ENCODE peak calls at places on chromosomes 6 and 20, in four cellular contexts. A, F, V and K are unnamed samples.
A peak's percentile ranks its signal among the peaks of the same experiment; 100 is the strongest.

GRCh38 chr6:150741633-150742200 is 123.8 kb upstream of the MTHFD1L start:
- DNase-seq in F (peak; percentile 65), V (peak; percentile 31), A (no peak), K (peak; percentile 64)

GRCh38 chr20:62876826-62877728 is 15.5 kb upstream of the TCFL5 start:
- DNase-seq in V (peak; percentile 85), F (no peak), A (peak; percentile 82), K (peak; percentile 71)

GRCh38 chr20:46215913-46216707 is 92.2 kb downstream of the CDH22 start:
- DNase-seq in F (peak; percentile 72), A (peak; percentile 39), V (peak; percentile 49), K (peak; percentile 92)

GRCh38 chr6:109008061-109008460 is 86.6 kb downstream of the SESN1 start:
- DNase-seq in V (no peak), F (no peak), A (no peak), K (no peak)

GRCh38 chr20:56504373-56505005 is 20.1 kb upstream of the FAM209A start:
- DNase-seq in A (no peak), F (peak; percentile 6), V (peak; percentile 6), K (peak; percentile 80)

GRCh38 chr6:85975957-85976356 is 333.3 kb upstream of the SYNCRIP start:
- DNase-seq in A (no peak), V (no peak), F (no peak), K (no peak)

GRCh38 chr20:63579017-63579705 is 5.1 kb upstream of the HELZ2 start:
- DNase-seq in V (no peak), A (no peak), F (no peak), K (no peak)

GRCh38 chr20:14334306-14334930 is 3.0 kb downstream of the FLRT3 start:
- DNase-seq in V (peak; percentile 30), F (peak; percentile 34), A (no peak), K (peak; percentile 15)

GRCh38 chr6:48110436-48111142 is 408 bp downstream of the PTCHD4 start:
- DNase-seq in F (no peak), A (no peak), V (no peak), K (no peak)

DNA sequence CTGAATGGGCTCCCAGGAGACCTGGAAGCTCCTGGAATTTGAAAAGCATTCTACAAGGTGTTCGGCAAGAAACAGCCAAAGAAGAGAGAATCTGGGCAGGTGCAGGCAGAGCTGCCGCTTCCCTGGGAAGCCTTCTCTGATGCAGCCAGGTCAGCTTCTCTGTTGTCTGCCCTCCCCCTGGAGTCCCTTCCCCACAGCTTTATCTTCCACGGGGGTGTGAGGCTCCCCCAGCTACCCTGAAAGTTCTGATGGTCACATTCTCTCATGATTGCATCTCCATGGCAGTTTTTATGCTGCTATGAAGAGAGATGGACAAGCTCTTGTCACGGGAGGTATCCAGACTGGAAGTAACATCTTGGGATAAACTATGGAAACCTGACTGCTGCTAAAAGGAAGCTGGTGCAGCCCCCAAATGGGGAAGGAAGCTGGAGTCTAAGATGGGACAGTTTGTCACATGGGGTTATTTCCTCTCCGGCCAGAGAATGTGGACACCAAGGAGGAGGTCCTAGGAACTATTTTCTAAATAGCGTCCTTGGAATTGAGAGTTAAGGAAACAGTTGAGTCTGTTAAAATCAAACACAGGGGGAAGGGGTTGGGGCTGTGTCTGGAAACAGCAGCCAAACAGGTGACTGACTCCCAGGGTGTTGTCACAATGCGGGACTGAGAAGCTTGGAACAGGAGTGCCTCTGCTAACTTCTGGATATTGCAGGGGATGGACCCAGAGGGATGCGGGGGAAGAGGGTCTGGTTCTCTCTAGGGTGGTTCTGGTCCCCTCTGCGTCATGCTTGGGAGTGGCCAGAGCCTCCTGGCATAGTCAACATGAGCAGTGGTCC is 91.1 kb downstream of the ASXL1 start:
- DNase-seq in V (no peak), F (no peak), A (no peak), K (no peak)
- H3K36me3 ChIP-seq in V (peaks cover 30% of the 10 kb centered on the region), F (no peaks in the 10 kb centered on the region), A (peaks cover 10% of the 10 kb centered on the region), K (peaks cover 52% of the 10 kb centered on the region)

DNA sequence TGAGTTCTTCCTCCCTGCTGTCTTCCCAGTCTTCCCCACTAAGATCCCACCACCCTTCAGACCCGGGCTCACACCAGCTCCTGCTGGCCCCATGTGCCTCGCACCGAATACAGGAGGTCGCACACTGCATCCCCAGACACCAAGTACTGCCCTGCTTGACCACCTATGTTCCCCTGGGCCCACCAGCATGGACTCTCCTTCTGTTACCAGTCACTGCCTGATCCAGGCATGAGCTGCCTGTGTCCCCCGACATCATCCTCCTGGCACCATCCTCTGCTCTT is 285.3 kb upstream of the TAB2 start:
- DNase-seq in F (no peak), A (no peak), V (no peak), K (no peak)
- H3K4me3 ChIP-seq in F (no peak overlapping the region), A (no peak overlapping the region), V (no peak overlapping the region), K (no peak overlapping the region)

DNA sequence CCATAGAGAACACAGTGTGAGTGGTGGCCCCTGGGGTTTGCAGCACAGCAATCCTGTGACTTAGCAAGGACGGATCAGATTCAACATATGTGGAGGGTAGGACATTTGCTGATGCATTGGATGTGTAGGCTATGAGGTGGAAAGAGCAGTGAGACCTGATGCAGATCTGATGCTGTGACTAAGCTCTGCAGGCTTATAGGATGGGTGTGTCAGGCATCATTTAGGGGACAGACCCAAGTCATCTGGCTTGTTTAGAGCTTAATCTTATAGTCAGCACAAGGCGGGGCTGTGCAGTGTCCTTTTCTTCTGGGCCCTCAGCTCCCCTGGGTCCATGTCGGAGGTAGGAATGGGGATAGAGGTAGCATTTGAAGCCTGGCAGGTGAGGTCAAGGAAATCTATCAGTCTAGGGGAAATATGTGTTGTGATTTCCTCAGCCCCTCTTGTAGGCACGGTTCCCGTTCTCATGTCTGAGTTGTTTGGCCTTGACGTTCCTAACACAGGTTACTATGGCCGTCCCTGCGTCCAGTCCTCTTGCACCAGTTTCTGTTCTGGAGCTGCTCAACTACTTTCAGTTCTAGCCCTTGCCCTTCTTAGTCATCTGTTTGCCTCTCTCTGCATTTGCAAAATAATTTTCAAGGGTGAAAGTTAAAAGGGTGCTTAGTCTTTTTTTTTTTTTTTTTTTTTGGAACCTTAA is 15.6 kb upstream of the MAPRE1 start:
- DNase-seq in V (no peak), A (no peak), F (no peak), K (no peak)
- H3K27me3 ChIP-seq in V (no peaks in the 10 kb centered on the region), A (no peaks in the 10 kb centered on the region), F (no peaks in the 10 kb centered on the region), K (no peaks in the 10 kb centered on the region)

DNA sequence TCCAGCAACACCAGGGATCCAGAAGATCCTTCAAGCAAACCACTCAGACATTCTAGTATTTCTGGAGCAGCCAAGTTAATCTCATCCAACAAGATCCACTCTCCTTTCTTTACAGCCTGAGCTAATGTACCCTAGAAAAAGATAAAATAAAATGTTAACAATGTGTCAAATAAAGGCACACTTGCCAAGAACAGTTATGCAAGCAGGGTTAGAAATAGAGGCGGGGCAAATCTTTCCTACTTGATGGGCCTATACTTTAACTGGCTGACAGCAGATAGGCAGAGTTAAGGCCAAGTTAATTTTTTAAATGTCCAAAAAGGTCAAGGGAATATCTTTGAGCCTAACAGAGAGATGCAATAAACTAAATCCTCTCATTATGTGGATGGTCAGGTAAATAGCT is 60.8 kb downstream of the MDN1 start:
- DNase-seq in A (no peak), F (no peak), V (peak; percentile 52), K (no peak)
- H3K36me3 ChIP-seq in A (peaks cover 84% of the 10 kb centered on the region), F (peaks cover 65% of the 10 kb centered on the region), V (peaks cover 44% of the 10 kb centered on the region), K (peaks cover 32% of the 10 kb centered on the region)

DNA sequence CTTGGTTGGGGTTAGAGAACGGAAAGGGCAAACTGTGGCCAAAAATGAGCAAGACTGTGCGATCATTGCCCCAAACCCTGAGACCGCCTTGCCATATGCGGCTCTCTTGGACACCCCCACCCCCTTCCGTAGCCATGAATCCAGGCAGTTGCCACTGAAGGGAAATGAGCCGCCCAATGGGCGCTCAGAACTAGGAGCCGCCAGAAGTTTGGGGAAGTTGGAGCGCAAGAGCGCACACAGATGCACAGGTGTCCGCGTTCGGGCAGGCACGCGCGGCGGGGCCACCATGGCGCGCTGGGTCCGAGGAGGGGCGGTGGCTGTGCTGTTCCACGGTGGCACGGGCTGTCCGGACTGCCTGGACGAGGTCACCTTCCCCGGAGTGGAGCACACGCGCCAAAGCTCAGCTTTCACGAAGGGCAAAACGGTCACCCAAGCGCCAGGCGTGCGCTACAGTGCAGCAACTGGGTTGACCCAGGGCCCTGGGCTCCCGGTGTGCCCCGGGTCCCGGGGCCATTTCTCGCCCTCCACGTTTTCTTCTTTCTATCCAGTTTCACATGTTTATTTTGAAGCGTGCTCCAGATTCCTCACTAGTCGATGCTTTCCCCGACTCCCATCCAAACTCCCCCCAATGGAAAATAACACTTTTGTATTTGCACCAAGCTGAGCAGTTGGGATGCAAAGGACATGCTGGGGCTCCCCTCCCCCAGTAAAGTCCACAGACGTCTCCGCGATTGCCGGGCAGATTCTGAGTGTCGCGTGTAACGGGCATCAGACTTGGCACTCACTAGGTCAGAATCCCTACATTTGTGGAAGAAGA is 903 bp upstream of the PDE10A start:
- DNase-seq in F (no peak), A (no peak), V (no peak), K (peak; percentile 72)
- H3K4me3 ChIP-seq in F (peak overlapping the region; percentile 45), A (peak overlapping the region; percentile 71), V (peak overlapping the region; percentile 70), K (peak overlapping the region; percentile 51)

GRCh38 chr6:92945799-92946198 is 473.6 kb downstream of the EPHA7 start:
- DNase-seq in F (no peak), A (no peak), V (peak; percentile 3), K (no peak)

DNA sequence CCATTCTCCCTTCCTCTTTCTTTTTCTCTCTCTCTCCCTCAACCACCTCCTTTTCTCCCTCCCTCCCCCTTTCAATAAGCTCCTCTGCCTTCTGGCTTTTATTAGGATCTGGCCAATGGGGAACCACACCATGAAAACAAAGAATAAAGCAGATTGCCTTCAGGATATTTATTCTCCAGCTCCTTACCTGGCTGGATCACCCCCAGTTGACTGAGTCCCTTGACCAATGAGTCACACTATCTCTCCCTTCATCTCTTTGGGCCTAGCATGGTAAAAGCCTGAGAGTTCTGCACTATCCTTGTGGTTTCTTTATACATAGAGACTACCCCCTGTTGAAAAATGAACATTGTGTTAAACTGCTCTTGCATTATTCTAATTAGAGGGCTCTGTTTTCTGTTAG is 476.8 kb downstream of the EPHA7 start:
- DNase-seq in A (no peak), V (no peak), F (no peak), K (no peak)
- H3K27me3 ChIP-seq in A (no peaks in the 10 kb centered on the region), V (no peaks in the 10 kb centered on the region), F (no peaks in the 10 kb centered on the region), K (no peaks in the 10 kb centered on the region)

GRCh38 chr6:100296810-100297544 is 167.7 kb downstream of the SIM1 start:
- DNase-seq in A (no peak), V (peak; percentile 79), F (no peak), K (no peak)
- H3K36me3 ChIP-seq in A (no peaks in the 10 kb centered on the region), V (no peaks in the 10 kb centered on the region), F (no peaks in the 10 kb centered on the region), K (no peaks in the 10 kb centered on the region)

GRCh38 chr6:40573221-40573620 is 13.9 kb downstream of the LRFN2 start:
- DNase-seq in A (no peak), F (no peak), V (no peak), K (no peak)

GRCh38 chr6:40563111-40563510 is 24.1 kb downstream of the LRFN2 start:
- DNase-seq in V (no peak), F (peak; percentile 48), A (no peak), K (peak; percentile 79)

GRCh38 chr6:40569162-40569920 is 17.8 kb downstream of the LRFN2 start:
- DNase-seq in A (no peak), V (no peak), F (peak; percentile 58), K (no peak)

DNA sequence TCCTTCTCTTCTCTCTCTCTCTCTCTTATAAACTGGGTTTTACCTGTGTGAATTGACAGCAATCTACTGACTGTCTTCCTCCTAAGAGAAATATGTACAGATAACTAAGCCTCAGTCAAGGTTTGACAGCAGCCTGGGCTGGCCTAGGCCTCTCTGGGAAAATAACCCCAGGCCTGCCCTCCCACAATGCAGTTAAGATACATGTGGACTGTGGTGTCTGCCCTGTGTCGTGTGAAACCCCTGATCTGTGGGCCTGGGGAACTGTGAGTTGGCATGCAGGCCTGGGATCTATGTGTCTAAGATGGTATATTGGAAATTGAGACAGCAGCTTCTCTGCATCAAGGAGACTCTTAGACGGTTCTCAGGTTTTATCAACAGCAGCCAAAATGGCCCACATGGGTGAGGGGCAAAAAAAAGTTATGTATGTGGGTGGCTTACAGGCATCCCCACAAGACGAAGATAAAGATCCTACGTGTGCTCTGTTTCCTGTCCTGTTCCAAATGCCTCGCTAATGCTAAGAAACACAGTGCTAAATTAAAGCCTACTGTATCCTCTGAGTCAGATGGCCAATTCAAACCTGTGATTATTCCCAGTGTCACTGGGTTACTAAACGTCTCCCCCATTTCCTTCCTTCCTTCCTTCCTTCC is 19.0 kb downstream of the LRFN2 start:
- DNase-seq in A (no peak), V (no peak), F (peak; percentile 97), K (no peak)
- H3K4me3 ChIP-seq in A (no peak overlapping the region), V (no peak overlapping the region), F (no peak overlapping the region), K (no peak overlapping the region)